ENCODE peak calls at places on chromosomes 6 and 20, in eight cellular contexts. X is NCI-H1694; U is mesendoderm; D is activated CD8-positive, alpha-beta memory T cell treated with anti-CD3 and anti-CD28 coated beads, Interleukin-2, amount 10 ng/mL, durations not matched to agents 7 days and 5 days; K is activated CD4-positive, alpha-beta T cell treated with anti-CD3 and anti-CD28 coated beads, Interleukin-2, amount 50 U/mL, for 24 hours; G is SHP77; W is NCI-H1417; M is head of caudate nucleus. J is an unnamed sample.

GRCh38 chr6:30763618-30764489 is 19.5 kb upstream of the IER3 start:
- DNase-seq in X (no peak), U (peak; percentile 97), D (no peak), K (no peak), G (no peak), W (peak; percentile 86), M (no peak), J (no peak)

GRCh38 chr20:23325107-23325506 is 25.5 kb upstream of the NXT1 start:
- DNase-seq in X (no peak), U (peak; percentile 63), D (no peak), K (no peak), G (no peak), W (no peak), M (no peak), J (no peak)

GRCh38 chr20:9323622-9324021 is 190.8 kb upstream of the LAMP5 start:
- DNase-seq in X (no peak), U (peak; percentile 56), D (no peak), K (no peak), G (peak; percentile 21), W (no peak), M (no peak), J (no peak)

GRCh38 chr6:136326038-136326561 is 36.5 kb upstream of the BCLAF1 start:
- DNase-seq in X (no peak), U (peak; percentile 58), D (no peak), K (no peak), G (peak; percentile 91), W (peak; percentile 88), M (no peak), J (peak; percentile 12)

GRCh38 chr6:4658486-4658885 is 117.7 kb upstream of the CDYL start:
- DNase-seq in X (no peak), U (no peak), D (no peak), K (no peak), G (no peak), W (no peak), M (no peak), J (no peak)

GRCh38 chr6:82878812-82879211 is 186.8 kb downstream of the UBE3D start:
- DNase-seq in X (no peak), U (no peak), D (no peak), K (no peak), G (no peak), W (no peak), M (peak; percentile 37), J (no peak)

GRCh38 chr6:145789443-145789842 is 25.2 kb downstream of the FBXO30 start:
- DNase-seq in X (no peak), U (no peak), D (no peak), K (no peak), G (no peak), W (no peak), M (no peak), J (no peak)

GRCh38 chr6:170221052-170221752 is 69.7 kb downstream of the DLL1 start:
- DNase-seq in X (no peak), U (no peak), D (no peak), K (no peak), G (no peak), W (no peak), M (peak; percentile 6), J (no peak)

GRCh38 chr20:46709055-46709458 is 392 bp upstream of the SLC2A10 start:
- DNase-seq in X (no peak), U (no peak), D (no peak), K (no peak), G (no peak), W (no peak), M (no peak), J (no peak)

GRCh38 chr20:4573564-4574355 is 147.9 kb upstream of the PRND start:
- DNase-seq in X (no peak), U (no peak), D (no peak), K (no peak), G (no peak), W (no peak), M (no peak), J (no peak)

GRCh38 chr6:2688416-2689064 is 62.2 kb downstream of the MYLK4 start:
- DNase-seq in X (no peak), U (no peak), D (no peak), K (no peak), G (no peak), W (no peak), M (no peak), J (no peak)

GRCh38 chr6:124368131-124368530 is 564.5 kb downstream of the NKAIN2 start:
- DNase-seq in X (no peak), U (no peak), D (no peak), K (no peak), G (no peak), W (no peak), M (no peak), J (no peak)

GRCh38 chr6:134077301-134077700 is 24.9 kb upstream of the SLC2A12 start:
- DNase-seq in X (no peak), U (no peak), D (no peak), K (no peak), G (no peak), W (no peak), M (no peak), J (no peak)

GRCh38 chr20:32906200-32906599 is 47.5 kb downstream of the EFCAB8 start:
- DNase-seq in X (no peak), U (peak; percentile 30), D (no peak), K (no peak), G (no peak), W (no peak), M (no peak), J (no peak)

GRCh38 chr20:18237682-18238081 is 50.6 kb upstream of the ZNF133 start:
- DNase-seq in X (no peak), U (no peak), D (no peak), K (no peak), G (no peak), W (no peak), M (no peak), J (no peak)

GRCh38 chr6:133502451-133503259 is 261.5 kb downstream of the EYA4 start:
- DNase-seq in X (no peak), U (peak; percentile 49), D (no peak), K (no peak), G (no peak), W (no peak), M (no peak), J (peak; percentile 3)

GRCh38 chr6:19181252-19181651 is 655.9 kb upstream of the ID4 start:
- DNase-seq in X (no peak), U (no peak), D (no peak), K (no peak), G (no peak), W (no peak), M (no peak), J (no peak)

GRCh38 chr20:59385461-59385860 is 85.0 kb downstream of the EDN3 start:
- DNase-seq in X (no peak), U (peak; percentile 77), D (no peak), K (no peak), G (no peak), W (peak; percentile 21), M (no peak), J (no peak)

GRCh38 chr20:54550776-54551396 is 75.5 kb downstream of the DOK5 start:
- DNase-seq in X (no peak), U (no peak), D (no peak), K (no peak), G (no peak), W (no peak), M (no peak), J (no peak)

GRCh38 chr20:9912858-9913434 is 74.1 kb upstream of the PAK5 start:
- DNase-seq in X (peak; percentile 33), U (peak; percentile 52), D (peak; percentile 44), K (no peak), G (peak; percentile 38), W (peak; percentile 83), M (peak; percentile 73), J (no peak)

GRCh38 chr20:40650707-40651106 is 38.3 kb downstream of the MAFB start:
- DNase-seq in X (no peak), U (no peak), D (no peak), K (no peak), G (no peak), W (peak; percentile 67), M (no peak), J (no peak)

GRCh38 chr20:44137210-44137781 is 49.7 kb downstream of the JPH2 start:
- DNase-seq in X (no peak), U (peak; percentile 98), D (no peak), K (no peak), G (no peak), W (no peak), M (no peak), J (no peak)

GRCh38 chr20:59152559-59153354 is 10.9 kb upstream of the ZNF831 start:
- DNase-seq in X (no peak), U (no peak), D (peak; percentile 39), K (no peak), G (no peak), W (peak; percentile 71), M (no peak), J (no peak)

GRCh38 chr6:28258877-28259777 is at the start of gene NKAPL:
- DNase-seq in X (no peak), U (no peak), D (peak; percentile 67), K (peak; percentile 16), G (no peak), W (no peak), M (peak; percentile 77), J (no peak)

GRCh38 chr6:18536693-18537092 is 149.5 kb downstream of the RNF144B start:
- DNase-seq in X (no peak), U (no peak), D (no peak), K (no peak), G (no peak), W (peak; percentile 75), M (no peak), J (no peak)

GRCh38 chr6:167111597-167111996 is 11.3 kb upstream of the CCR6 start:
- DNase-seq in X (no peak), U (no peak), D (no peak), K (no peak), G (no peak), W (no peak), M (no peak), J (no peak)

GRCh38 chr6:68655028-68655427 is 19.9 kb downstream of the ADGRB3 start:
- DNase-seq in X (no peak), U (no peak), D (no peak), K (no peak), G (no peak), W (no peak), M (no peak), J (no peak)

GRCh38 chr20:44211177-44212039 is 837 bp upstream of the OSER1 start:
- DNase-seq in X (no peak), U (no peak), D (no peak), K (no peak), G (peak; percentile 51), W (peak; percentile 81), M (peak; percentile 61), J (no peak)

GRCh38 chr6:90578894-90579549 is 7.8 kb downstream of the MAP3K7 start:
- DNase-seq in X (no peak), U (no peak), D (no peak), K (no peak), G (no peak), W (no peak), M (no peak), J (no peak)

GRCh38 chr6:9204171-9204570 is 768.8 kb upstream of the SLC35B3 start:
- DNase-seq in X (no peak), U (peak; percentile 3), D (no peak), K (no peak), G (no peak), W (no peak), M (no peak), J (no peak)

GRCh38 chr6:2467929-2468600 is 222.7 kb upstream of the GMDS start:
- DNase-seq in X (no peak), U (peak; percentile 41), D (no peak), K (no peak), G (no peak), W (no peak), M (no peak), J (no peak)